ENCODE peak calls at places on chromosomes 7 and 10, in five cellular contexts. L is AG04450, T is pancreas, K is fibroblast of mammary gland, I is osteoblast. V is an unnamed sample.

GRCh38 chr10:118792501-118792900 is 37.7 kb upstream of the CACUL1 start:
- DNase-seq in L (no peak), T (no peak), K (peak; percentile 71), I (peak; percentile 63), V (no peak)

GRCh38 chr10:70880077-70880534 is 8.3 kb downstream of the PCBD1 start:
- DNase-seq in L (peak; percentile 38), T (peak; percentile 74), K (peak; percentile 83), I (peak; percentile 93), V (peak; percentile 72)

GRCh38 chr10:52956861-52957260 is 184.3 kb upstream of the MBL2 start:
- DNase-seq in L (no peak), T (no peak), K (no peak), I (no peak), V (peak; percentile 38)

GRCh38 chr7:127888411-127888810 is 142.8 kb downstream of the LRRC4 start:
- DNase-seq in L (no peak), T (no peak), K (no peak), I (no peak), V (no peak)

GRCh38 chr7:150357277-150357676 is 11.3 kb upstream of the REPIN1 start:
- DNase-seq in L (no peak), T (no peak), K (peak; percentile 5), I (no peak), V (no peak)

GRCh38 chr10:63217120-63217605 is 84.0 kb downstream of the NRBF2 start:
- DNase-seq in L (no peak), T (no peak), K (peak; percentile 75), I (no peak), V (peak; percentile 68)

GRCh38 chr7:6579446-6579845 is 2.2 kb downstream of the ZDHHC4 start:
- DNase-seq in L (no peak), T (no peak), K (peak; percentile 33), I (peak; percentile 86), V (no peak)

GRCh38 chr10:24718031-24718855 is 5.4 kb downstream of the ARHGAP21 start:
- DNase-seq in L (peak; percentile 63), T (no peak), K (peak; percentile 87), I (peak; percentile 68), V (peak; percentile 86)

GRCh38 chr10:31011017-31011659 is 20.5 kb downstream of the ZNF438 start:
- DNase-seq in L (no peak), T (no peak), K (no peak), I (no peak), V (no peak)

GRCh38 chr10:131885391-131886165 is 15.2 kb upstream of the PPP2R2D start:
- DNase-seq in L (peak; percentile 13), T (peak; percentile 91), K (peak; percentile 43), I (peak; percentile 97), V (peak; percentile 44)

GRCh38 chr7:2926898-2927405 is 82.8 kb upstream of the GNA12 start:
- DNase-seq in L (no peak), T (no peak), K (no peak), I (peak; percentile 34), V (no peak)

GRCh38 chr7:75842836-75843446 is 29.3 kb upstream of the CCL24 start:
- DNase-seq in L (peak; percentile 80), T (no peak), K (peak; percentile 97), I (peak; percentile 78), V (peak; percentile 99)

GRCh38 chr10:76977046-76977445 is 660.6 kb downstream of the KCNMA1 start:
- DNase-seq in L (no peak), T (no peak), K (no peak), I (no peak), V (no peak)

GRCh38 chr10:130018253-130018652 is 54.2 kb upstream of the EBF3 start:
- DNase-seq in L (peak; percentile 20), T (no peak), K (peak; percentile 54), I (peak; percentile 96), V (peak; percentile 9)

GRCh38 chr7:28180364-28181147 is at the start of gene JAZF1:
- DNase-seq in L (no peak), T (peak; percentile 74), K (peak; percentile 38), I (peak; percentile 93), V (no peak)

GRCh38 chr10:38605153-38605661 is 511.1 kb downstream of the ZNF37A start:
- DNase-seq in L (no peak), T (no peak), K (no peak), I (peak; percentile 27), V (no peak)

GRCh38 chr7:104931181-104931781 is 82.7 kb upstream of the KMT2E start:
- DNase-seq in L (no peak), T (peak; percentile 53), K (no peak), I (no peak), V (no peak)

GRCh38 chr7:5334671-5335070 is 51.9 kb downstream of the SLC29A4 start:
- DNase-seq in L (no peak), T (no peak), K (no peak), I (peak; percentile 82), V (no peak)

GRCh38 chr7:133504825-133505224 is 251.9 kb downstream of the EXOC4 start:
- DNase-seq in L (no peak), T (no peak), K (peak; percentile 23), I (peak; percentile 36), V (no peak)

GRCh38 chr7:130398751-130399150 is 18.5 kb downstream of the CPA1 start:
- DNase-seq in L (no peak), T (no peak), K (no peak), I (no peak), V (no peak)

GRCh38 chr10:12448729-12449391 is 99.5 kb downstream of the CAMK1D start:
- DNase-seq in L (peak; percentile 69), T (no peak), K (peak; percentile 74), I (peak; percentile 85), V (peak; percentile 85)

GRCh38 chr10:119494224-119495060 is 48.1 kb downstream of the RGS10 start:
- DNase-seq in L (peak; percentile 54), T (no peak), K (peak; percentile 43), I (peak; percentile 83), V (peak; percentile 30)

GRCh38 chr10:72272689-72273409 is 875 bp upstream of the DDIT4 start:
- DNase-seq in L (peak; percentile 94), T (peak; percentile 90), K (peak; percentile 95), I (peak; percentile 95), V (peak; percentile 73)
- TF ChIP-seq CTCF in L (no peak), T (no peak), K (no peak), I (no peak), V (no peak)

DNA sequence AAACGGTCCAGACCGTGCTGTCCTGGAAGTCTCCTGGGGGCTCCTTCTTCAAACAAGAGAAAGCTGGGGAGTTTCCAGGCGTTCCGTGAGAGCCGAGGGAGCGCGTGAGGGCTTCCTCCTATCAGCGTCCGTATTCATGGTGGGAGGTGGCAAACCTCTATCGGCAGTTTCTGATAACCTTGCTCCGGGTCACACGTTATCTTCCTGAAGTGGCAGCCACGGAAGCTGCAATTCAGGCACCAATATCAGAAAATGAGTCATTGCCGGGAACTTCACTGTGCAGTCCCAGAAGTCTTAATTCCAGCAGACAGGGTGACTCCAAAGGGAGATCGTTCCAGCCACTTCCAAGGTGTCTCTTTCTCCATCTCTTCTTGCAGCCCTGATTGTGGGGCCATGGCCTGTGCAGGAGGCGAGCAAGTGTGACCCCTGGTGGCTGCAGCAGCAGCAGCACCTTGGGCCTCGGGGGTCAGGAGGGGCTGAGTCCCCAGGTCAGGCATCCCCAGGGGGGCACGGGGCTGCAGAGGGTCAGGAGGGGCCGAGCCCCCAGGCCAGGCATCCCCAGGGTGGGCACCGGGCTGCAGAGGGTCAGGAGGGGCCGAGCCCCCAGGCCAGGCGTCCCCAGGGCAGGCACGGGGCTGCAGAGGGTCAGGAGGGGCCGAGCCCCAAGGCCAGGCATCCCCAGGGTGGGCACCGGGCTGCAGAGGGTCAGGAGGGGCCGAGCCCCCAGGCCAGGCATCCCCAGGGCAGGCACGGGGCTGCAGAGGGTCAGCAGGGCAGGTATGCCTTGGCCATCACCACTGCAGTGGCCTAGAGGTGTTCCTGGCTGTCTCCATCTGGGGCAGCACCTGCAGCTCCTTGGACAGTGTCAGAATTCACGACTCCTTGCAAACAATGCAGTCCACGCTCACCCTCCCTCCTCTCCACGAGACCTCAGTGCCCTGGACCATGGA is 538.7 kb downstream of the DNAJB6 start:
- DNase-seq in L (no peak), T (no peak), K (peak; percentile 8), I (peak; percentile 68), V (no peak)
- TF ChIP-seq CTCF in L (no peak), T (peak; percentile 22), K (peak; percentile 39), I (no peak), V (no peak)

GRCh38 chr7:74236284-74236683 is 17.9 kb downstream of the RFC2 start:
- DNase-seq in L (no peak), T (no peak), K (no peak), I (no peak), V (no peak)

GRCh38 chr7:74235525-74236269 is 18.5 kb downstream of the RFC2 start:
- DNase-seq in L (no peak), T (no peak), K (no peak), I (no peak), V (no peak)

GRCh38 chr7:74233655-74234280 is 20.4 kb downstream of the RFC2 start:
- DNase-seq in L (peak; percentile 87), T (no peak), K (no peak), I (peak; percentile 63), V (no peak)

GRCh38 chr7:74231232-74231590 is 21.4 kb downstream of the LAT2 start:
- DNase-seq in L (no peak), T (no peak), K (no peak), I (no peak), V (no peak)

GRCh38 chr7:74234549-74234948 is 19.6 kb downstream of the RFC2 start:
- DNase-seq in L (no peak), T (no peak), K (no peak), I (no peak), V (no peak)
- TF ChIP-seq CTCF in L (no peak), T (no peak), K (no peak), I (no peak), V (no peak)

DNA sequence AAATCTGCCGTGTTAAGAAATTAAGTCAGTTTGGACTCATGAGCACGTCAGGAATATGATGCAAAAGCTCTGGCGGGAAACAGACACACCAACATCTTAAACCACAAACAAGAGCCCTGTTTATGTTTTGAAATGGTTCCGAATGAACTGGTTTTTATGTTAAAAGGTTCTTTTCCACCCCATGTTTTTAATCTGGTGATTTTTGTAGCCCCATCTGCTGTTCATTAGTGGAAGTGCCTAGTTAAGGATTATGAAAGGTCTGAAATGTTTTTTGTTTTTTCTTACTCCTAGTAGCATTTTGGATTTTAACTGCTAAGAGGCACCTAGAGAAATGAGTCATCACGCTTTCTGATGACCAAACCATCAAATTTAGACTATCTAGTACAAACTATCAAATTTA is 404.1 kb upstream of the MKI67 start:
- DNase-seq in L (no peak), T (no peak), K (peak; percentile 10), I (no peak), V (no peak)
- TF ChIP-seq CTCF in L (no peak), T (no peak), K (peak; percentile 43), I (peak; percentile 18), V (no peak)

GRCh38 chr7:158228986-158229385 is 358.6 kb downstream of the PTPRN2 start:
- DNase-seq in L (no peak), T (no peak), K (no peak), I (no peak), V (no peak)
- TF ChIP-seq CTCF in L (no peak), T (no peak), K (no peak), I (no peak), V (no peak)

GRCh38 chr7:100366411-100367250 is 6.7 kb upstream of the PILRA start:
- DNase-seq in L (no peak), T (no peak), K (no peak), I (no peak), V (no peak)
- TF ChIP-seq CTCF in L (no peak), T (no peak), K (no peak), I (no peak), V (no peak)

V was measured in bronchial epithelial cell.